ENCODE peak calls at places on chromosomes 12 and 14, in six cellular contexts. T is epithelial cell of proximal tubule; W is lung microvascular endothelial cell; B is CD14-positive monocyte; M is stimulated activated CD8-positive, alpha-beta memory T cell treated with anti-CD3 and anti-CD28 coated beads, Interleukin-4, amount 100 ng/mL, for 24 hours; X is AG04450. I is an unnamed sample.

GRCh38 chr12:100154472-100155247 is 12.0 kb upstream of the BLTP3B start:
- DNase-seq in T (no peak), W (peak; percentile 69), B (peak; percentile 71), M (peak; percentile 67), X (no peak), I (peak; percentile 83)

GRCh38 chr14:90514015-90514398 is 117.2 kb downstream of the CALM1 start:
- DNase-seq in T (no peak), W (no peak), B (no peak), M (no peak), X (no peak), I (no peak)

GRCh38 chr12:112801055-112801454 is 9.5 kb downstream of the RPH3A start:
- DNase-seq in T (no peak), W (no peak), B (no peak), M (no peak), X (no peak), I (no peak)

GRCh38 chr14:100336618-100337530 is 13.7 kb downstream of the SLC25A47 start:
- DNase-seq in T (no peak), W (no peak), B (peak; percentile 26), M (no peak), X (no peak), I (no peak)

GRCh38 chr12:79591988-79592387 is 98.8 kb downstream of the PAWR start:
- DNase-seq in T (no peak), W (no peak), B (no peak), M (no peak), X (no peak), I (no peak)

GRCh38 chr12:65798903-65799302 is 25.4 kb upstream of the HMGA2 start:
- DNase-seq in T (no peak), W (no peak), B (no peak), M (no peak), X (no peak), I (peak; percentile 52)

GRCh38 chr12:29155079-29155478 is 6.0 kb downstream of the FAR2 start:
- DNase-seq in T (no peak), W (no peak), B (no peak), M (no peak), X (no peak), I (peak; percentile 67)

GRCh38 chr12:1262008-1262407 is 271.0 kb downstream of the ERC1 start:
- DNase-seq in T (no peak), W (no peak), B (no peak), M (no peak), X (no peak), I (no peak)

GRCh38 chr12:1606021-1606622 is 11.7 kb upstream of the FBXL14 start:
- DNase-seq in T (peak; percentile 71), W (peak; percentile 52), B (peak; percentile 92), M (peak; percentile 62), X (peak; percentile 45), I (peak; percentile 55)

GRCh38 chr12:65500121-65500846 is 221.8 kb downstream of the MSRB3 start:
- DNase-seq in T (no peak), W (no peak), B (no peak), M (no peak), X (no peak), I (no peak)

GRCh38 chr12:100720016-100720654 is 74.4 kb upstream of the ANO4 start:
- DNase-seq in T (no peak), W (no peak), B (no peak), M (no peak), X (no peak), I (no peak)

GRCh38 chr12:98845957-98846356 is 200.9 kb downstream of the APAF1 start:
- DNase-seq in T (no peak), W (no peak), B (no peak), M (no peak), X (no peak), I (no peak)

GRCh38 chr14:105843444-105844046 is 317.2 kb downstream of the TMEM121 start:
- DNase-seq in T (no peak), W (no peak), B (no peak), M (no peak), X (no peak), I (no peak)

GRCh38 chr12:49422038-49422575 is 54.8 kb downstream of the SPATS2 start:
- DNase-seq in T (no peak), W (no peak), B (no peak), M (no peak), X (no peak), I (no peak)

GRCh38 chr14:23068792-23069412 is 11.6 kb upstream of the CDH24 start:
- DNase-seq in T (peak; percentile 68), W (peak; percentile 91), B (peak; percentile 79), M (peak; percentile 48), X (peak; percentile 80), I (no peak)

GRCh38 chr14:66104486-66104885 is 381.7 kb upstream of the CCDC196 start:
- DNase-seq in T (no peak), W (no peak), B (no peak), M (no peak), X (no peak), I (no peak)

GRCh38 chr14:64637735-64638473 is 66.3 kb upstream of the PLEKHG3 start:
- DNase-seq in T (no peak), W (no peak), B (no peak), M (no peak), X (no peak), I (no peak)

GRCh38 chr12:57221169-57221917 is 4.7 kb downstream of the NXPH4 start:
- DNase-seq in T (no peak), W (no peak), B (no peak), M (no peak), X (no peak), I (peak; percentile 46)

GRCh38 chr12:127060310-127060847 is 1206.6 kb upstream of the TMEM132C start:
- DNase-seq in T (no peak), W (no peak), B (no peak), M (no peak), X (no peak), I (no peak)

GRCh38 chr12:115174928-115175327 is 491.0 kb upstream of the TBX3 start:
- DNase-seq in T (no peak), W (no peak), B (no peak), M (no peak), X (no peak), I (peak; percentile 38)

GRCh38 chr12:50545783-50546182 is 41.0 kb downstream of the DIP2B start:
- DNase-seq in T (no peak), W (no peak), B (no peak), M (no peak), X (no peak), I (peak; percentile 53)

GRCh38 chr12:5187136-5187535 is 143.5 kb downstream of the KCNA5 start:
- DNase-seq in T (no peak), W (no peak), B (no peak), M (no peak), X (no peak), I (no peak)

GRCh38 chr14:32408018-32408417 is 78.9 kb downstream of the AKAP6 start:
- DNase-seq in T (no peak), W (no peak), B (no peak), M (no peak), X (no peak), I (no peak)

GRCh38 chr14:65832431-65833253 is 420.1 kb downstream of the FUT8 start:
- DNase-seq in T (peak; percentile 86), W (no peak), B (no peak), M (no peak), X (no peak), I (peak; percentile 44)